ENCODE peak calls at places on chromosome 15, in eight cellular contexts. H is CD8-positive, alpha-beta T cell; T is fibroblast of lung; C is IMR-90; W is psoas muscle; N is MG63; F is CD8-positive, alpha-beta memory T cell; E is K562. K is an unnamed sample.
A peak's percentile ranks its signal among the peaks of the same experiment; 100 is the strongest.

GRCh38 chr15:59294961-59295741 is 77.5 kb downstream of the MYO1E start:
- DNase-seq in H (no peak), T (peak; percentile 86), C (peak; percentile 95), W (no peak), N (peak; percentile 86), F (no peak), E (no peak), K (peak; percentile 88)

GRCh38 chr15:88646951-88647350 is 8.1 kb downstream of the ISG20 start:
- DNase-seq in H (no peak), T (no peak), C (no peak), W (no peak), N (no peak), F (no peak), E (no peak), K (no peak)

GRCh38 chr15:99682455-99682854 is 50.8 kb downstream of the LYSMD4 start:
- DNase-seq in H (no peak), T (peak; percentile 89), C (peak; percentile 95), W (no peak), N (no peak), F (no peak), E (no peak), K (peak; percentile 81)

GRCh38 chr15:45637552-45638033 is 2.8 kb downstream of the SQOR start:
- DNase-seq in H (peak; percentile 57), T (peak; percentile 98), C (peak; percentile 98), W (peak; percentile 77), N (peak; percentile 81), F (peak; percentile 64), E (no peak), K (peak; percentile 77)

GRCh38 chr15:67927501-67928156 is 87.8 kb upstream of the RNU6-1 start:
- DNase-seq in H (no peak), T (peak; percentile 88), C (peak; percentile 97), W (no peak), N (peak; percentile 95), F (no peak), E (no peak), K (peak; percentile 97)

GRCh38 chr15:45179221-45179985 is 8.4 kb downstream of the SHF start:
- DNase-seq in H (peak; percentile 59), T (no peak), C (no peak), W (no peak), N (no peak), F (peak; percentile 73), E (peak; percentile 56), K (no peak)

GRCh38 chr15:48861813-48862431 is 16.0 kb upstream of the EID1 start:
- DNase-seq in H (peak; percentile 41), T (peak; percentile 86), C (peak; percentile 82), W (no peak), N (peak; percentile 25), F (peak; percentile 53), E (peak; percentile 47), K (no peak)

GRCh38 chr15:60038111-60038521 is 34.0 kb downstream of the FOXB1 start:
- DNase-seq in H (no peak), T (no peak), C (no peak), W (no peak), N (no peak), F (no peak), E (no peak), K (no peak)

GRCh38 chr15:51097553-51098330 is 3.0 kb upstream of the TNFAIP8L3 start:
- DNase-seq in H (no peak), T (peak; percentile 49), C (peak; percentile 63), W (no peak), N (peak; percentile 52), F (no peak), E (no peak), K (peak; percentile 71)

GRCh38 chr15:74387141-74387541 is 19.7 kb upstream of the CYP11A1 start:
- DNase-seq in H (no peak), T (no peak), C (no peak), W (peak; percentile 53), N (no peak), F (no peak), E (peak; percentile 62), K (no peak)

GRCh38 chr15:60191015-60191414 is 186.9 kb downstream of the FOXB1 start:
- DNase-seq in H (no peak), T (no peak), C (no peak), W (no peak), N (no peak), F (no peak), E (no peak), K (no peak)

GRCh38 chr15:93462690-93463089 is 373.7 kb upstream of the RGMA start:
- DNase-seq in H (no peak), T (no peak), C (no peak), W (no peak), N (no peak), F (no peak), E (no peak), K (no peak)

GRCh38 chr15:69823223-69823907 is 274.4 kb downstream of the TLE3 start:
- DNase-seq in H (no peak), T (no peak), C (peak; percentile 10), W (no peak), N (peak; percentile 20), F (no peak), E (peak; percentile 71), K (peak; percentile 6)

GRCh38 chr15:52738311-52738710 is 51.8 kb downstream of the ONECUT1 start:
- DNase-seq in H (no peak), T (no peak), C (no peak), W (no peak), N (no peak), F (no peak), E (no peak), K (no peak)

GRCh38 chr15:44193651-44194396 is 1.2 kb downstream of the FRMD5 start:
- DNase-seq in H (no peak), T (peak; percentile 28), C (peak; percentile 55), W (no peak), N (no peak), F (no peak), E (no peak), K (peak; percentile 8)

GRCh38 chr15:70299931-70300858 is 202.5 kb upstream of the TLE3 start:
- DNase-seq in H (peak; percentile 87), T (no peak), C (no peak), W (no peak), N (no peak), F (peak; percentile 92), E (no peak), K (no peak)

GRCh38 chr15:100875976-100876375 is 3.7 kb upstream of the ALDH1A3 start:
- DNase-seq in H (no peak), T (no peak), C (no peak), W (no peak), N (no peak), F (no peak), E (no peak), K (no peak)
- H3K27me3 ChIP-seq in H (no peaks in the 10 kb centered on the region), T (peaks cover 25% of the 10 kb centered on the region), C (peaks cover 55% of the 10 kb centered on the region), W (no peaks in the 10 kb centered on the region), N (no peaks in the 10 kb centered on the region), F (peaks cover 5% of the 10 kb centered on the region), E (peaks cover 28% of the 10 kb centered on the region), K (peaks cover 23% of the 10 kb centered on the region)

GRCh38 chr15:64858136-64858535 is 16.4 kb downstream of the PLEKHO2 start:
- DNase-seq in H (no peak), T (no peak), C (no peak), W (no peak), N (peak; percentile 28), F (no peak), E (no peak), K (no peak)
- H3K36me3 ChIP-seq in H (peaks cover 38% of the 10 kb centered on the region), T (peaks cover 52% of the 10 kb centered on the region), C (peaks cover 74% of the 10 kb centered on the region), W (peaks cover 31% of the 10 kb centered on the region), N (peaks cover 38% of the 10 kb centered on the region), F (peaks cover 46% of the 10 kb centered on the region), E (peaks cover 52% of the 10 kb centered on the region), K (peaks cover 40% of the 10 kb centered on the region)

GRCh38 chr15:65423150-65423976 is 616 bp upstream of the IGDCC4 start:
- DNase-seq in H (no peak), T (no peak), C (no peak), W (no peak), N (no peak), F (no peak), E (peak; percentile 42), K (no peak)

GRCh38 chr15:65423977-65424679 is 1.4 kb upstream of the IGDCC4 start:
- DNase-seq in H (no peak), T (peak; percentile 12), C (peak; percentile 51), W (no peak), N (no peak), F (no peak), E (peak; percentile 66), K (no peak)

GRCh38 chr15:65420975-65421359 is 1.8 kb downstream of the IGDCC4 start:
- DNase-seq in H (no peak), T (no peak), C (no peak), W (no peak), N (no peak), F (no peak), E (no peak), K (no peak)

GRCh38 chr15:65418596-65418995 is 4.2 kb downstream of the IGDCC4 start:
- DNase-seq in H (no peak), T (no peak), C (no peak), W (no peak), N (no peak), F (no peak), E (no peak), K (no peak)

GRCh38 chr15:65421360-65422215 is 1.2 kb downstream of the IGDCC4 start:
- DNase-seq in H (peak; percentile 30), T (peak; percentile 63), C (peak; percentile 73), W (peak; percentile 85), N (peak; percentile 66), F (no peak), E (peak; percentile 68), K (no peak)
- H3K27me3 ChIP-seq in H (peaks cover 12% of the 10 kb centered on the region), T (peaks cover 5% of the 10 kb centered on the region), C (peaks cover 20% of the 10 kb centered on the region), W (no peaks in the 10 kb centered on the region), N (no peaks in the 10 kb centered on the region), F (peaks cover 28% of the 10 kb centered on the region), E (peaks cover 42% of the 10 kb centered on the region), K (no peaks in the 10 kb centered on the region)

GRCh38 chr15:72238586-72238985 is 7.6 kb upstream of the PKM start:
- DNase-seq in H (no peak), T (no peak), C (no peak), W (no peak), N (no peak), F (no peak), E (no peak), K (no peak)

GRCh38 chr15:72237286-72238224 is 6.6 kb upstream of the PKM start:
- DNase-seq in H (peak; percentile 32), T (peak; percentile 97), C (peak; percentile 98), W (peak; percentile 76), N (peak; percentile 94), F (peak; percentile 56), E (peak; percentile 90), K (peak; percentile 97)

GRCh38 chr15:72248514-72248913 is 17.5 kb upstream of the PKM start:
- DNase-seq in H (no peak), T (no peak), C (no peak), W (no peak), N (no peak), F (no peak), E (no peak), K (no peak)

GRCh38 chr15:72239652-72240051 is 8.7 kb upstream of the PKM start:
- DNase-seq in H (no peak), T (no peak), C (no peak), W (no peak), N (no peak), F (no peak), E (no peak), K (no peak)

DNA sequence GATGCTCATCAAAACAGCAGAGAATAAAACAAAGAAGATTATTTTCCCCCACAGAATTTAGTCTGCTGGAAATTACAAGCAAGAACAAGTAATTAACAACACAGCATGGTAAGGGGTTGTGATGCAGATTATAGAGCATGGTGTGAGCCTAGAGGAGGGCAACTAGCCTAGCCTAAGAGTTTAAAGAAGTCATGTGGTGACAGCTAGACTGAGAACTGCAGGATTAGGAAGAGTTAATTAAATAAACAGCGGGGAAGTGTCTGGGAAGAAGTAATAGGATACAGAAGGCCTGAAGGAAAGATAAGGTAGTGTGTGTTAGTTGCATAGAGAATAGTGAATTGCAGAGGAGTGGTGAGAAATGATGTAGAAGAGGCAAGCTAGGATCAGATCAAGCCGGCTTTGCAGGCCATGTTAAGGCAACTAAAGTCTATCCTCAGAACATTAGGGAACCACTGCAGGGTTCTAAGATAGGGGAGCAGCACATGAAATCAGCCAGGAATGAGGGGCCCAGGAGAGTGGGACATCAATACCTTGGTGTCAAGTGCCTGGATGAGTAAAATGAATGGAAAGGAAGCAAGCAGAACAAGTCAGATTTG is 11.9 kb upstream of the PKM start:
- DNase-seq in H (no peak), T (no peak), C (no peak), W (no peak), N (no peak), F (no peak), E (no peak), K (no peak)
- H3K36me3 ChIP-seq in H (peaks cover 26% of the 10 kb centered on the region), T (peaks cover 4% of the 10 kb centered on the region), C (peaks cover 25% of the 10 kb centered on the region), W (peaks cover 96% of the 10 kb centered on the region), N (peaks cover 65% of the 10 kb centered on the region), F (peaks cover 18% of the 10 kb centered on the region), E (peaks cover 59% of the 10 kb centered on the region), K (peaks cover 21% of the 10 kb centered on the region)

K was measured in brain microvascular endothelial cell.